ENCODE peak calls at places on chromosome 4, in four cellular contexts. J is HepG2, N is GM12878, K is H1. M is an unnamed sample.

GRCh38 chr4:13547563-13548041 is 3.3 kb upstream of the NKX3-2 start:
- DNase-seq in K (no peak), N (no peak), J (no peak), M (no peak)

GRCh38 chr4:2511645-2512131 is 24.8 kb upstream of the FAM193A start:
- DNase-seq in K (no peak), N (no peak), J (no peak), M (no peak)

GRCh38 chr4:121462660-121463261 is 81.9 kb upstream of the QRFPR start:
- DNase-seq in J (peak), K (no peak), N (no peak), M (peak)

GRCh38 chr4:56261027-56261426 is 126.3 kb downstream of the AASDH start:
- DNase-seq in J (no peak), K (no peak), N (peak), M (no peak)

GRCh38 chr4:134490863-134491262 is 289.3 kb upstream of the PABPC4L start:
- DNase-seq in J (no peak), N (no peak), K (no peak), M (no peak)

GRCh38 chr4:156547891-156548290 is 423.7 kb downstream of the PDGFC start:
- DNase-seq in K (no peak), J (no peak), N (no peak), M (no peak)

GRCh38 chr4:184343400-184344177 is 125.9 kb upstream of the ENPP6 start:
- DNase-seq in K (no peak), N (peak), J (peak), M (peak)

GRCh38 chr4:158998624-158999023 is 104.3 kb upstream of the RAPGEF2 start:
- DNase-seq in J (no peak), N (no peak), K (no peak), M (no peak)

GRCh38 chr4:76989391-76990061 is 40.0 kb downstream of the SEPTIN11 start:
- DNase-seq in J (no peak), K (no peak), N (no peak), M (no peak)

GRCh38 chr4:168631241-168632151 is 134.6 kb downstream of the PALLD start:
- DNase-seq in N (no peak), J (no peak), K (peak), M (peak)

GRCh38 chr4:127505203-127505602 is 127.6 kb upstream of the INTU start:
- DNase-seq in N (no peak), J (no peak), K (no peak), M (no peak)

GRCh38 chr4:107689912-107690587 is 30.0 kb downstream of the PAPSS1 start:
- DNase-seq in K (no peak), N (no peak), J (peak), M (no peak)

GRCh38 chr4:89196056-89196674 is 84.8 kb downstream of the TIGD2 start:
- DNase-seq in J (no peak), K (no peak), N (no peak), M (no peak)

GRCh38 chr4:133668061-133668851 is 519.2 kb downstream of the PCDH10 start:
- DNase-seq in N (no peak), J (no peak), K (no peak), M (no peak)

GRCh38 chr4:2298548-2298991 is 36.7 kb upstream of the MXD4 start:
- DNase-seq in N (no peak), J (no peak), K (no peak), M (no peak)

GRCh38 chr4:143514432-143514831 is 930 bp downstream of the SMARCA5 start:
- DNase-seq in J (peak), K (peak), N (no peak), M (no peak)

GRCh38 chr4:46404961-46405360 is 15.0 kb upstream of the GABRA2 start:
- DNase-seq in K (no peak), N (no peak), J (peak), M (peak)

GRCh38 chr4:18935956-18936355 is 914.4 kb upstream of the LCORL start:
- DNase-seq in N (no peak), K (no peak), J (no peak), M (no peak)

GRCh38 chr4:20299515-20299914 is 47.8 kb downstream of the SLIT2 start:
- DNase-seq in K (no peak), J (peak), N (no peak), M (no peak)

GRCh38 chr4:81531410-81531809 is 59.7 kb upstream of the RASGEF1B start:
- DNase-seq in K (no peak), N (no peak), J (no peak), M (no peak)

GRCh38 chr4:18075823-18076433 is 54.4 kb upstream of the LCORL start:
- DNase-seq in J (peak), K (peak), N (no peak), M (peak)

GRCh38 chr4:112279025-112279881 is 6.5 kb downstream of the TIFA start:
- DNase-seq in J (peak), K (no peak), N (no peak), M (no peak)

GRCh38 chr4:72505314-72505744 is 63.7 kb downstream of the ADAMTS3 start:
- DNase-seq in N (no peak), K (no peak), J (peak), M (peak)

GRCh38 chr4:156290811-156291210 is 337.1 kb upstream of the CTSO start:
- DNase-seq in J (no peak), N (no peak), K (no peak), M (no peak)

GRCh38 chr4:20354120-20354519 is 102.4 kb downstream of the SLIT2 start:
- DNase-seq in J (no peak), N (no peak), K (no peak), M (peak)

GRCh38 chr4:8044699-8045098 is 105.0 kb upstream of the AFAP1 start:
- DNase-seq in K (no peak), N (no peak), J (no peak), M (no peak)

GRCh38 chr4:8320386-8320750 is 50.8 kb downstream of the HTRA3 start:
- DNase-seq in K (no peak), J (peak), N (no peak), M (no peak)

GRCh38 chr4:6153874-6154273 is 46.5 kb downstream of the JAKMIP1 start:
- DNase-seq in N (no peak), J (no peak), K (no peak), M (no peak)

GRCh38 chr4:6147441-6147840 is 52.9 kb downstream of the JAKMIP1 start:
- DNase-seq in K (no peak), J (no peak), N (no peak), M (no peak)

GRCh38 chr4:6152879-6153705 is 47.3 kb downstream of the JAKMIP1 start:
- DNase-seq in J (no peak), K (no peak), N (no peak), M (no peak)

GRCh38 chr4:6148506-6149205 is 51.7 kb downstream of the JAKMIP1 start:
- DNase-seq in N (no peak), K (no peak), J (no peak), M (no peak)

DNA sequence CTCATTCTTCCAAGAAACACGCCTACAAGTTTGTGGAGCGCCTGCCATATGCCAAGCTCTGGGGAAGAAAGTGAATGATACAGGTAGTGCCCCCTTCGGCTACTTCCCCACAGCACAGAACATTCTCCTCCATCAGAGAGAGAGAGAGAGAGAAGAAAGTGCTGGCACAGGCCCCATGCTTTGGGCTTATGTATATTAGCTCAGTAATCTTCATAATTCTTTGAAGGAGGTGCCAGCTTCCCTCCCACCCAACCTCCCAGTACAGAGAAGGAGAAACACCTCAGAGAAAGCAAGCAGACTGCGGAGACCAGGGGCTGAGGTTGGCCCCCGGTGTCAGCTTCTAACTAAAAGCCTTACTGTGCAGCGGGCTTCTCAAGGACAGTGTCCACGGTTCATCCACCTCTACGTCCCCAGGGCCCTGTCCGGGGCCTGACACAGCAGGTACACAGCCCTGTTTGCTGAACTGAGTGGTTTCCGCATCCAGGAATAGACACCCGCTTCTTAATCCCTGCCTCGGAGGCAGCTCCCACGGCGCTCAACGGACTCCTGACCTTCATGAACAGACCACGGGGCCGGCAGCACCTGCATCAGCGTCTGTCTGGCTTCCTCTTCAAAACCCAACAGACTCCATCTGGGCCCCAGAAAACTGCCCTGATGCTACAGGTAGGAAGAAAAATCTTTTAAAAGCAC is 50.2 kb downstream of the JAKMIP1 start:
- DNase-seq in J (no peak), N (no peak), K (no peak), M (no peak)
- TF ChIP-seq SUZ12 in J (no peak), N (no peak), K (no peak), M (no peak)

DNA sequence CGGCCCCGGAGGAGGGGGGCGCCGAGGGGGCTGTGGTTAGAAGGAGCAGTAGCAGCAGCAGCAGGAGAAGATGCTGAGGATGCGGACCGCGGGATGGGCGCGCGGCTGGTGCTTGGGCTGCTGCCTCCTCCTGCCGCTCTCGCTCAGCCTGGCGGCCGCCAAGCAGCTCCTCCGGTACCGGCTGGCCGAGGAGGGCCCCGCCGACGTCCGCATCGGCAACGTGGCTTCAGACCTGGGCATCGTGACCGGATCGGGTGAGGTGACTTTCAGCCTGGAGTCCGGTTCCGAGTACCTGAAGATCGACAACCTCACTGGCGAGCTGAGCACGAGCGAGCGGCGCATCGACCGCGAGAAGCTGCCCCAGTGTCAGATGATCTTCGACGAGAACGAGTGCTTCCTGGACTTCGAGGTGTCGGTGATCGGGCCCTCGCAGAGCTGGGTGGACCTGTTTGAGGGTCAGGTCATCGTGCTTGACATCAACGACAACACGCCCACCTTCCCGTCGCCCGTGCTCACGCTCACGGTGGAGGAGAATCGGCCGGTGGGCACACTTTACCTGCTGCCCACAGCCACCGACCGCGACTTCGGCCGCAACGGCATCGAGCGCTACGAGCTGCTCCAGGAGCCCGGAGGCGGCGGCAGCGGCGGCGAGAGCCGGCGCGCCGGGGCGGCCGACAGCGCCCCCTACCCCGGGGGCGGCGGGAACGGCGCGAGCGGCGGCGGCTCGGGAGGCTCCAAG is 1.4 kb downstream of the PCDH7 start:
- DNase-seq in J (no peak), K (no peak), N (no peak), M (no peak)
- H3K4me3 ChIP-seq in J (no peak), K (peak), N (no peak), M (peak)

DNA sequence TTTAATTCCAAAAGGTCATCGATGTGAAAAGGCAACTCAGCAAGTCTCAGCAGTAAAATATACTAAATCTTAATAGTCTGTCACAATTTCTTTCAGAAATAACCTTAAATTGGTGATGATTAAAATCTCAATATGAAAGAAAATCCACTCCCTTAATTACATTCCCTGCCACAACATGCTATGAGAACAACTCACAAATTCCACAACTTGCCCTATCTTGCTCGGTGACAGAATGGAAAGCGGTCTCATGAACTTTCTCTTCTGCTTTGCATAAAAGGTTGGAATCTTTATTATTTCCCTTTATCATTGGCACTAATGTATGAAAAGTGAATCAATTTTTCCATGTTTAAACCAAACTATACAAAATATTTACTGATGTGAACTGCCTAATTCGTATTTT is 380.8 kb downstream of the TMA16 start:
- DNase-seq in K (no peak), N (no peak), J (no peak), M (no peak)
- TF ChIP-seq SUZ12 in K (no peak), N (no peak), J (no peak), M (no peak)

DNA sequence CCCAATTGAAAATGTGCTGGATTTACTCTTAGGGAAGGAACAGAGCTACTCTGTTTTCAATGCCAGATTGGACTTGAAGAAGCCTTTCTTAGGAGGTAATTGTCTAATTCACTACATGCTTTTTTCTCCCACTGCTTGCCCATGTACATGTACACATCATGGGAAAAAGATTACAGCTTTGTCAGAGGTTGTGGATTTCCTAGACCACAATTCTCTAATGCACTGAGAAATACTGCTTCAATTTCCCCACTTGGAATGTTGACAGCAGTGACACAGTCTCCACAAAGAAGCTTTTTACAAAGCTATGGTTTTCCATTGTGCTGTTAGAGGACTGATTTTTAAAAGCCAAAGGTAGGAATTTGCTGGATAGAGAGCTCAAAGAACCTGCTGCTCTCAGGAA is 19.5 kb downstream of the ZAR1 start:
- DNase-seq in J (no peak), K (no peak), N (no peak), M (no peak)
- H3K4me3 ChIP-seq in J (no peak), K (no peak), N (no peak), M (no peak)

GRCh38 chr4:167216783-167217182 is 17.5 kb downstream of the SPOCK3 start:
- DNase-seq in K (no peak), N (no peak), J (no peak), M (no peak)
- TF ChIP-seq SUZ12 in K (no peak), N (no peak), J (no peak), M (no peak)

GRCh38 chr4:15652191-15652590 is 3.0 kb downstream of the FBXL5 start:
- DNase-seq in K (no peak), J (no peak), N (no peak), M (no peak)

GRCh38 chr4:15653864-15654391 is 1.2 kb downstream of the FBXL5 start:
- DNase-seq in J (peak), K (no peak), N (no peak), M (no peak)

GRCh38 chr4:15651682-15652081 is 3.5 kb downstream of the FBXL5 start:
- DNase-seq in J (no peak), K (no peak), N (no peak), M (no peak)

GRCh38 chr4:15654556-15655222 is 468 bp downstream of the FBXL5 start:
- DNase-seq in N (no peak), J (peak), K (no peak), M (no peak)

DNA sequence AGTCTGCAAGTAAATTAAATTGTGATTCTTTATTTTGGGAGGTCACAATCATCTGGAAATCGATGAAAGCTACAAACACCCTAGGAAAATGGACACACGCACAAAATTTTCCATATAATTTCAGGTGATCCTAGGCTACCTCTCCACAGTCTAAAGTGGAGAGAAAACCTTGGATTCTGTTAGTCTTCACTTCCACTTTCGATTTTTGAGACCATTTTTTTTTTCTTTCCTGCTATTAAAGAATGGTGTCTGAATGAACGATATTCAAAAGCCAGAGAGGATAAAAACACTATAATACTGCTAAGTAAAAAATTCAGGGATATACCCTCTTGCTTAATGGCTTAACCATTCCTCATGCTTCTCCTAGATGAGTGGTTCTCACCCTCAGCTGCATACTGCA is 1.7 kb downstream of the FBXL5 start:
- DNase-seq in J (no peak), N (no peak), K (no peak), M (no peak)
- H3K4me3 ChIP-seq in J (peak), N (peak), K (no peak), M (peak)

GRCh38 chr4:149999485-150000074 is 78.7 kb upstream of the DCLK2 start:
- DNase-seq in K (no peak), N (no peak), J (peak), M (peak)
- TF ChIP-seq SUZ12 in K (no peak), N (no peak), J (no peak), M (no peak)

DNA sequence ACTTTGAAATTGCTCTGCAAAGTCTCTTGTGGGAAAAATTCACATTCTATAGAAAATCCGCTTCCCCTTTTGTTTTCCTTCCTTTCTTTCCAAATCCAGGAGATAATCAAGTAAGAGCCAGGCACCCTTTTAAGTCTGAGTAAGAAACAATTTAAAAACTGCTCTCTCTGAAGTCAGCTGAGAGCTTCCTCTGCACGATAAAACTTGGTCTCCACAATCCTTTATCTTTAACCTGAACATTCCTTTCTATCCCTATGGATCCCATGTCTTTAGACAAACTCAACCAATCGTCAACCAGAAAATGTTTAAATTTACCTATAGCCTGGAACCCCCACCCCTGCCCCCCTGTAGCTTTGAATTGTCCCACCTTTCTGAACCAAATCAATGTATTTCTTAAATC is 1723.6 kb upstream of the AGA start:
- DNase-seq in K (no peak), J (no peak), N (no peak), M (no peak)
- H3K4me3 ChIP-seq in K (peak), J (no peak), N (no peak), M (no peak)